ENCODE peak calls at places on chromosomes 13 and 19, in seven cellular contexts. I is activated naive CD4-positive, alpha-beta T cell treated with anti-CD3 and anti-CD28 coated beads, Interleukin-2, amount 10 ng/mL, durations not matched to agents 7 days and 5 days; B is HS-5; S is NCI-H1105; J is activated T-cell treated with anti-CD3 and anti-CD28 coated beads for 1 hour; D is amygdala; Q is non-pigmented ciliary epithelial cell. Y is an unnamed sample.

GRCh38 chr13:33244907-33245287 is 40.7 kb downstream of the STARD13 start:
- DNase-seq in B (no peak), Q (no peak), J (no peak), D (no peak), I (no peak), S (no peak), Y (no peak)

GRCh38 chr19:55504252-55504603 is 16.0 kb downstream of the SSC5D start:
- DNase-seq in J (no peak), I (no peak), B (no peak), S (no peak), D (no peak), Q (no peak), Y (no peak)

GRCh38 chr19:39237200-39238184 is 7.3 kb downstream of the IFNL3 start:
- DNase-seq in I (peak), J (peak), Q (no peak), D (no peak), S (no peak), B (no peak), Y (peak)

GRCh38 chr19:33470040-33470330 is 51.6 kb downstream of the PEPD start:
- DNase-seq in B (no peak), I (no peak), D (no peak), Q (no peak), J (no peak), S (no peak), Y (no peak)

GRCh38 chr13:101258071-101258470 is 158.2 kb downstream of the NALCN start:
- DNase-seq in J (no peak), D (no peak), Q (peak), I (peak), B (peak), S (no peak), Y (peak)

GRCh38 chr13:97257800-97258799 is 36.0 kb downstream of the MBNL2 start:
- DNase-seq in Q (peak), D (no peak), I (no peak), S (no peak), J (no peak), B (peak), Y (peak)

GRCh38 chr13:27965740-27966640 is 3.1 kb downstream of the CDX2 start:
- DNase-seq in J (no peak), D (no peak), S (no peak), I (no peak), B (no peak), Q (no peak), Y (peak)

GRCh38 chr13:32409561-32410440 is 18.1 kb downstream of the N4BP2L1 start:
- DNase-seq in D (no peak), B (no peak), I (no peak), J (no peak), Q (no peak), S (no peak), Y (peak)